ENCODE peak calls at places on chromosomes 1 and 21, in six cellular contexts. L, M, Y, Q, N and P are unnamed samples.

GRCh38 chr1:23562138-23562819 is 3.0 kb upstream of the ID3 start:
- DNase-seq in L (peak), M (no peak), Y (peak), Q (no peak), N (peak), P (peak)

GRCh38 chr1:220803401-220804201 is 16.9 kb downstream of the MTARC1 start:
- DNase-seq in L (peak), M (no peak), Y (peak), Q (no peak), N (peak), P (no peak)

GRCh38 chr1:88595355-88595754 is 88.7 kb upstream of the PKN2 start:
- DNase-seq in L (peak), M (no peak), Y (peak), Q (no peak), N (peak), P (no peak)

GRCh38 chr1:233034845-233035244 is 84.4 kb downstream of the NTPCR start:
- DNase-seq in L (peak), M (no peak), Y (no peak), Q (no peak), N (no peak), P (no peak)

GRCh38 chr1:187514110-187514509 is 685.4 kb downstream of the PLA2G4A start:
- DNase-seq in L (no peak), M (no peak), Y (no peak), Q (no peak), N (no peak), P (no peak)

GRCh38 chr1:115284209-115284608 is 53.8 kb downstream of the NGF start:
- DNase-seq in L (no peak), M (no peak), Y (no peak), Q (no peak), N (no peak), P (no peak)

GRCh38 chr1:231626951-231627614 is 493 bp downstream of the DISC1 start:
- DNase-seq in L (peak), M (no peak), Y (peak), Q (no peak), N (no peak), P (peak)

GRCh38 chr1:93255222-93256079 is 74.9 kb downstream of the CCDC18 start:
- DNase-seq in L (no peak), M (no peak), Y (no peak), Q (no peak), N (peak), P (no peak)

GRCh38 chr1:226126824-226127591 is 59.5 kb downstream of the ACBD3 start:
- DNase-seq in L (peak), M (no peak), Y (no peak), Q (no peak), N (no peak), P (no peak)

GRCh38 chr1:178356299-178356698 is 140.5 kb downstream of the CLEC20A start:
- DNase-seq in L (no peak), M (no peak), Y (no peak), Q (no peak), N (no peak), P (no peak)

GRCh38 chr21:34989337-34990151 is 59.6 kb downstream of the RUNX1 start:
- DNase-seq in L (no peak), M (peak), Y (no peak), Q (no peak), N (peak), P (no peak)

GRCh38 chr1:43358121-43358745 is 548 bp upstream of the CDC20 start:
- DNase-seq in L (peak), M (no peak), Y (peak), Q (no peak), N (no peak), P (no peak)